ENCODE peak calls at places on chromosome 7, in five cellular contexts. V, Z, K, U and R are unnamed samples.

GRCh38 chr7:157464111-157464970 is 127.5 kb downstream of the DNAJB6 start:
- DNase-seq in V (no peak), U (peak; percentile 50), K (no peak), Z (no peak), R (no peak)

GRCh38 chr7:96167424-96167823 is 154.5 kb downstream of the SLC25A13 start:
- DNase-seq in K (no peak), U (no peak), V (no peak), Z (no peak), R (no peak)

GRCh38 chr7:133676805-133677370 is 424.0 kb downstream of the EXOC4 start:
- DNase-seq in U (no peak), Z (peak; percentile 30), K (no peak), V (no peak), R (peak; percentile 12)

GRCh38 chr7:17408245-17408903 is 109.9 kb downstream of the AHR start:
- DNase-seq in Z (peak; percentile 95), V (peak; percentile 79), U (no peak), K (no peak), R (peak; percentile 97)

GRCh38 chr7:108311446-108312168 is 144.6 kb downstream of the NRCAM start:
- DNase-seq in U (no peak), K (no peak), Z (no peak), V (no peak), R (no peak)

GRCh38 chr7:157253850-157254249 is 83.0 kb upstream of the DNAJB6 start:
- DNase-seq in Z (no peak), V (no peak), K (peak; percentile 87), U (peak; percentile 26), R (no peak)

GRCh38 chr7:19362099-19362498 is 216.9 kb upstream of the FERD3L start:
- DNase-seq in K (no peak), U (no peak), Z (peak; percentile 56), V (peak; percentile 43), R (no peak)

GRCh38 chr7:95904099-95904498 is 131.7 kb downstream of the DYNC1I1 start:
- DNase-seq in U (no peak), K (no peak), V (no peak), Z (no peak), R (no peak)

GRCh38 chr7:34486371-34486770 is 171.6 kb upstream of the NPSR1 start:
- DNase-seq in V (no peak), Z (no peak), U (peak; percentile 57), K (peak; percentile 97), R (no peak)

GRCh38 chr7:100801833-100802568 is 25.3 kb downstream of the EPHB4 start:
- DNase-seq in V (peak; percentile 90), U (no peak), Z (peak; percentile 87), K (no peak), R (peak; percentile 95)

GRCh38 chr7:1607686-1608085 is 37.9 kb upstream of the PSMG3 start:
- DNase-seq in V (no peak), Z (no peak), K (no peak), U (no peak), R (no peak)